ENCODE peak calls at places on chromosomes 4 and X, in six cellular contexts. Q, F, W, M, S and G are unnamed samples.

GRCh38 chr4:165199286-165199685 is 8.1 kb upstream of the KLHL2 start:
- DNase-seq in Q (no peak), F (no peak), W (no peak), M (no peak), S (no peak), G (peak)

GRCh38 chr4:142556613-142557012 is 289.5 kb downstream of the INPP4B start:
- DNase-seq in Q (no peak), F (no peak), W (peak), M (no peak), S (no peak), G (no peak)

GRCh38 chrX:151393514-151393913 is 3.5 kb upstream of the VMA21 start:
- DNase-seq in Q (no peak), F (no peak), W (no peak), M (no peak), S (no peak), G (no peak)

GRCh38 chrX:115642304-115642703 is 81.3 kb downstream of the PLS3 start:
- DNase-seq in Q (no peak), F (no peak), W (peak), M (no peak), S (no peak), G (peak)

GRCh38 chr4:119706804-119707203 is 78.2 kb upstream of the PDE5A start:
- DNase-seq in Q (no peak), F (no peak), W (no peak), M (no peak), S (no peak), G (no peak)

GRCh38 chr4:4480685-4481393 is 61.0 kb downstream of the STX18 start:
- DNase-seq in Q (no peak), F (no peak), W (peak), M (no peak), S (peak), G (peak)

GRCh38 chr4:52572936-52573485 is 86.1 kb downstream of the USP46 start:
- DNase-seq in Q (no peak), F (no peak), W (no peak), M (no peak), S (peak), G (no peak)

GRCh38 chr4:145935253-145936141 is 3.1 kb downstream of the ZNF827 start:
- DNase-seq in Q (no peak), F (peak), W (peak), M (peak), S (no peak), G (peak)

GRCh38 chr4:40986375-40986774 is 228.0 kb downstream of the APBB2 start:
- DNase-seq in Q (no peak), F (no peak), W (peak), M (no peak), S (no peak), G (peak)

GRCh38 chrX:12060489-12061260 is 77.6 kb upstream of the FRMPD4 start:
- DNase-seq in Q (no peak), F (no peak), W (no peak), M (no peak), S (no peak), G (no peak)

GRCh38 chr4:76624271-76624681 is 189.2 kb downstream of the SHROOM3 start:
- DNase-seq in Q (no peak), F (no peak), W (peak), M (no peak), S (peak), G (peak)

GRCh38 chr4:174429701-174430100 is 92.6 kb downstream of the HPGD start:
- DNase-seq in Q (no peak), F (no peak), W (no peak), M (no peak), S (no peak), G (no peak)

GRCh38 chr4:41359069-41359769 is 102.5 kb downstream of the UCHL1 start:
- DNase-seq in Q (no peak), F (no peak), W (no peak), M (no peak), S (peak), G (no peak)